ENCODE peak calls at places on chromosomes 12 and 14, in seven cellular contexts. One of them, this sample, is unnamed.

GRCh38 chr12:29152223-29152868 is 3.3 kb downstream of the FAR2 start:
- DNase-seq in activated CD4-positive, alpha-beta T cell treated with anti-CD3 and anti-CD28 coated beads, Interleukin-2, amount 10 ng/mL, durations not matched to agents 7 days and 5 days: no peak
- DNase-seq in CD4-positive, alpha-beta memory T cell: no peak
- DNase-seq in dorsolateral prefrontal cortex: no peak
- DNase-seq in B cell: no peak
- DNase-seq in kidney tubule cell: no peak
- DNase-seq in MCF 10A: no peak
- DNase-seq in this sample: no peak

GRCh38 chr14:50397461-50398196 is 948 bp upstream of the CDKL1 start:
- DNase-seq in activated CD4-positive, alpha-beta T cell treated with anti-CD3 and anti-CD28 coated beads, Interleukin-2, amount 10 ng/mL, durations not matched to agents 7 days and 5 days: no peak
- DNase-seq in CD4-positive, alpha-beta memory T cell: no peak
- DNase-seq in dorsolateral prefrontal cortex: peak
- DNase-seq in B cell: no peak
- DNase-seq in kidney tubule cell: peak
- DNase-seq in MCF 10A: peak
- DNase-seq in this sample: no peak

GRCh38 chr12:12764824-12765223 is 20.6 kb upstream of the APOLD1 start:
- DNase-seq in activated CD4-positive, alpha-beta T cell treated with anti-CD3 and anti-CD28 coated beads, Interleukin-2, amount 10 ng/mL, durations not matched to agents 7 days and 5 days: no peak
- DNase-seq in CD4-positive, alpha-beta memory T cell: no peak
- DNase-seq in dorsolateral prefrontal cortex: no peak
- DNase-seq in B cell: no peak
- DNase-seq in kidney tubule cell: no peak
- DNase-seq in MCF 10A: no peak
- DNase-seq in this sample: no peak

GRCh38 chr14:55780156-55780946 is 200.3 kb downstream of the KTN1 start:
- DNase-seq in activated CD4-positive, alpha-beta T cell treated with anti-CD3 and anti-CD28 coated beads, Interleukin-2, amount 10 ng/mL, durations not matched to agents 7 days and 5 days: no peak
- DNase-seq in CD4-positive, alpha-beta memory T cell: no peak
- DNase-seq in dorsolateral prefrontal cortex: no peak
- DNase-seq in B cell: no peak
- DNase-seq in kidney tubule cell: peak
- DNase-seq in MCF 10A: peak
- DNase-seq in this sample: no peak

GRCh38 chr12:123571343-123571813 is 13.0 kb upstream of the TMED2 start:
- DNase-seq in activated CD4-positive, alpha-beta T cell treated with anti-CD3 and anti-CD28 coated beads, Interleukin-2, amount 10 ng/mL, durations not matched to agents 7 days and 5 days: no peak
- DNase-seq in CD4-positive, alpha-beta memory T cell: no peak
- DNase-seq in dorsolateral prefrontal cortex: peak
- DNase-seq in B cell: no peak
- DNase-seq in kidney tubule cell: peak
- DNase-seq in MCF 10A: peak
- DNase-seq in this sample: no peak

GRCh38 chr12:69508581-69508980 is 38.4 kb downstream of the FRS2 start:
- DNase-seq in activated CD4-positive, alpha-beta T cell treated with anti-CD3 and anti-CD28 coated beads, Interleukin-2, amount 10 ng/mL, durations not matched to agents 7 days and 5 days: no peak
- DNase-seq in CD4-positive, alpha-beta memory T cell: no peak
- DNase-seq in dorsolateral prefrontal cortex: no peak
- DNase-seq in B cell: no peak
- DNase-seq in kidney tubule cell: no peak
- DNase-seq in MCF 10A: no peak
- DNase-seq in this sample: no peak

GRCh38 chr12:67271976-67272375 is 2.8 kb downstream of the CAND1 start:
- DNase-seq in activated CD4-positive, alpha-beta T cell treated with anti-CD3 and anti-CD28 coated beads, Interleukin-2, amount 10 ng/mL, durations not matched to agents 7 days and 5 days: no peak
- DNase-seq in CD4-positive, alpha-beta memory T cell: no peak
- DNase-seq in dorsolateral prefrontal cortex: no peak
- DNase-seq in B cell: no peak
- DNase-seq in kidney tubule cell: no peak
- DNase-seq in MCF 10A: no peak
- DNase-seq in this sample: no peak

GRCh38 chr14:32513571-32514009 is 184.5 kb downstream of the AKAP6 start:
- DNase-seq in activated CD4-positive, alpha-beta T cell treated with anti-CD3 and anti-CD28 coated beads, Interleukin-2, amount 10 ng/mL, durations not matched to agents 7 days and 5 days: no peak
- DNase-seq in CD4-positive, alpha-beta memory T cell: no peak
- DNase-seq in dorsolateral prefrontal cortex: no peak
- DNase-seq in B cell: no peak
- DNase-seq in kidney tubule cell: peak
- DNase-seq in MCF 10A: peak
- DNase-seq in this sample: no peak

GRCh38 chr12:31712877-31713276 is 15.9 kb downstream of the AMN1 start:
- DNase-seq in activated CD4-positive, alpha-beta T cell treated with anti-CD3 and anti-CD28 coated beads, Interleukin-2, amount 10 ng/mL, durations not matched to agents 7 days and 5 days: no peak
- DNase-seq in CD4-positive, alpha-beta memory T cell: no peak
- DNase-seq in dorsolateral prefrontal cortex: no peak
- DNase-seq in B cell: no peak
- DNase-seq in kidney tubule cell: no peak
- DNase-seq in MCF 10A: no peak
- DNase-seq in this sample: no peak

GRCh38 chr14:102939820-102940561 is 17.5 kb downstream of the AMN start:
- DNase-seq in activated CD4-positive, alpha-beta T cell treated with anti-CD3 and anti-CD28 coated beads, Interleukin-2, amount 10 ng/mL, durations not matched to agents 7 days and 5 days: no peak
- DNase-seq in CD4-positive, alpha-beta memory T cell: no peak
- DNase-seq in dorsolateral prefrontal cortex: no peak
- DNase-seq in B cell: no peak
- DNase-seq in kidney tubule cell: no peak
- DNase-seq in MCF 10A: peak
- DNase-seq in this sample: no peak

GRCh38 chr14:92397140-92397815 is 74.3 kb downstream of the SLC24A4 start:
- DNase-seq in activated CD4-positive, alpha-beta T cell treated with anti-CD3 and anti-CD28 coated beads, Interleukin-2, amount 10 ng/mL, durations not matched to agents 7 days and 5 days: no peak
- DNase-seq in CD4-positive, alpha-beta memory T cell: no peak
- DNase-seq in dorsolateral prefrontal cortex: peak
- DNase-seq in B cell: no peak
- DNase-seq in kidney tubule cell: peak
- DNase-seq in MCF 10A: peak
- DNase-seq in this sample: no peak

This sample was measured in effector memory CD8-positive, alpha-beta T cell.